ENCODE peak calls at places on chromosomes 7 and 10, in ten cellular contexts. M is NCI-H1436 treated with DMSO at 0.1 percent for 48 hours; H is left ventricle myocardium superior; J is naive thymus-derived CD8-positive, alpha-beta T cell; F is CD4-positive, alpha-beta T cell; W is activated CD8-positive, alpha-beta memory T cell treated with anti-CD3 and anti-CD28 coated beads for 24 hours; P is coronary artery; I is immature natural killer cell; C is astrocyte of the spinal cord; G is AG04450. Q is an unnamed sample.

GRCh38 chr7:124369310-124369709 is 336.4 kb upstream of the TMEM229A start:
- DNase-seq in F (no peak), G (no peak), C (no peak), H (no peak), I (no peak), W (no peak), J (no peak), M (no peak), P (no peak), Q (no peak)

GRCh38 chr10:351770-352318 is 216.6 kb downstream of the ZMYND11 start:
- DNase-seq in W (peak), M (no peak), P (no peak), H (no peak), G (no peak), I (no peak), J (peak), F (no peak), C (no peak), Q (no peak)

GRCh38 chr10:58086763-58087150 is 180.9 kb downstream of the IPMK start:
- DNase-seq in P (no peak), F (no peak), H (no peak), C (no peak), W (no peak), M (no peak), G (no peak), I (no peak), J (no peak), Q (no peak)

GRCh38 chr7:134594877-134595276 is 46.0 kb downstream of the AKR1B15 start:
- DNase-seq in I (no peak), J (no peak), G (no peak), P (no peak), W (no peak), M (no peak), C (no peak), H (no peak), F (no peak), Q (no peak)

GRCh38 chr10:13712799-13713581 is 126.2 kb downstream of the PRPF18 start:
- DNase-seq in J (no peak), P (peak), I (no peak), G (peak), H (peak), M (no peak), W (peak), F (no peak), C (peak), Q (peak)

GRCh38 chr7:94064541-94065191 is 60.5 kb upstream of the BET1 start:
- DNase-seq in H (no peak), W (no peak), F (no peak), C (no peak), I (peak), J (no peak), P (no peak), M (no peak), G (no peak), Q (no peak)

GRCh38 chr10:2873769-2874168 is 193.6 kb upstream of the PFKP start:
- DNase-seq in I (no peak), F (no peak), G (no peak), C (no peak), H (no peak), W (no peak), P (no peak), J (no peak), M (no peak), Q (no peak)

GRCh38 chr7:4706384-4707032 is 24.4 kb downstream of the FOXK1 start:
- DNase-seq in H (no peak), G (no peak), C (peak), P (no peak), M (no peak), J (no peak), F (no peak), W (no peak), I (no peak), Q (no peak)

GRCh38 chr10:33509231-33509871 is 174.9 kb upstream of the NRP1 start:
- DNase-seq in G (no peak), J (no peak), W (no peak), P (no peak), I (no peak), F (no peak), H (peak), M (peak), C (peak), Q (peak)

GRCh38 chr10:87505366-87506113 is 847 bp downstream of the MINPP1 start:
- DNase-seq in G (no peak), I (peak), W (peak), C (peak), P (peak), J (peak), M (no peak), F (peak), H (peak), Q (peak)

GRCh38 chr7:123860848-123861247 is 15.9 kb downstream of the HYAL4 start:
- DNase-seq in H (no peak), I (no peak), J (no peak), G (no peak), F (no peak), P (no peak), W (no peak), C (no peak), M (no peak), Q (no peak)

GRCh38 chr10:5556576-5556975 is 31.8 kb downstream of the CALML3 start:
- DNase-seq in P (peak), J (no peak), I (no peak), F (no peak), M (no peak), H (no peak), G (no peak), W (no peak), C (no peak), Q (no peak)

GRCh38 chr7:135979674-135980660 is 2.8 kb upstream of the MTPN start:
- DNase-seq in P (no peak), I (no peak), W (no peak), J (no peak), C (peak), F (no peak), H (no peak), M (no peak), G (no peak), Q (peak)

GRCh38 chr7:149245244-149245643 is 5.8 kb downstream of the ZNF212 start:
- DNase-seq in G (no peak), I (no peak), F (no peak), M (no peak), W (no peak), C (no peak), H (no peak), J (no peak), P (no peak), Q (no peak)

GRCh38 chr7:92691578-92691977 is 101.4 kb upstream of the FAM133B start:
- DNase-seq in I (peak), G (peak), F (no peak), P (no peak), W (no peak), C (peak), J (peak), H (no peak), M (peak), Q (peak)

GRCh38 chr10:122526892-122527291 is 33.7 kb upstream of the DMBT1 start:
- DNase-seq in J (no peak), G (no peak), C (no peak), F (no peak), H (no peak), P (no peak), M (no peak), I (no peak), W (no peak), Q (no peak)

GRCh38 chr7:87398441-87398840 is 53.0 kb downstream of the CROT start:
- DNase-seq in J (no peak), G (peak), F (no peak), H (no peak), I (no peak), M (no peak), C (peak), W (no peak), P (no peak), Q (peak)